ENCODE peak calls at places on chromosomes 12 and 14, in nine cellular contexts. A is GM23248, U is PC-3, T is hepatocyte, I is GM23338, Z is OCI-LY7, E is SK-N-SH, K is neural progenitor cell, G is MM.1S. J is an unnamed sample.

GRCh38 chr12:43964966-43965365 is 129.1 kb downstream of the TMEM117 start:
- DNase-seq in U (no peak), A (peak; percentile 45), Z (no peak), T (no peak), K (no peak), E (no peak), G (no peak), I (no peak), J (no peak)

GRCh38 chr12:132309162-132310086 is 20.0 kb downstream of the GALNT9 start:
- DNase-seq in G (no peak), T (no peak), E (no peak), K (no peak), Z (no peak), U (no peak), I (no peak), A (no peak), J (no peak)

GRCh38 chr14:77474763-77475162 is 16.9 kb downstream of the AHSA1 start:
- DNase-seq in I (no peak), K (no peak), E (no peak), U (no peak), A (no peak), T (no peak), Z (no peak), G (no peak), J (no peak)

GRCh38 chr12:100758083-100758482 is 36.5 kb upstream of the ANO4 start:
- DNase-seq in E (no peak), G (no peak), K (no peak), U (no peak), A (no peak), Z (no peak), I (no peak), T (no peak), J (no peak)

GRCh38 chr12:113647048-113647447 is 175.4 kb upstream of the LHX5 start:
- DNase-seq in Z (peak; percentile 3), K (peak; percentile 53), T (no peak), E (peak; percentile 49), I (peak; percentile 51), A (no peak), U (no peak), G (no peak), J (peak; percentile 8)

GRCh38 chr14:90599748-90600507 is 203.1 kb downstream of the CALM1 start:
- DNase-seq in K (no peak), T (peak; percentile 50), Z (no peak), A (peak; percentile 21), E (no peak), G (no peak), U (peak; percentile 41), I (no peak), J (no peak)

GRCh38 chr14:36975834-36976233 is 196.6 kb downstream of the SLC25A21 start:
- DNase-seq in Z (no peak), U (peak; percentile 56), E (no peak), K (no peak), A (no peak), I (no peak), T (no peak), G (no peak), J (no peak)

GRCh38 chr12:131274061-131274460 is 320.4 kb downstream of the ADGRD1 start:
- DNase-seq in E (no peak), T (no peak), G (no peak), I (no peak), A (no peak), U (no peak), K (no peak), Z (no peak), J (no peak)

GRCh38 chr12:64160718-64161060 is 61.4 kb downstream of the KICS2 start:
- DNase-seq in T (no peak), U (peak; percentile 73), A (peak; percentile 84), G (no peak), I (no peak), E (no peak), K (no peak), Z (no peak), J (no peak)

GRCh38 chr12:124637163-124637562 is 69.8 kb upstream of the NCOR2 start:
- DNase-seq in I (no peak), Z (no peak), T (no peak), K (no peak), A (no peak), E (no peak), U (no peak), G (no peak), J (no peak)

GRCh38 chr14:86221755-86222154 is 691.8 kb downstream of the FLRT2 start:
- DNase-seq in I (peak; percentile 15), U (no peak), K (peak; percentile 2), E (no peak), T (no peak), Z (no peak), A (no peak), G (no peak), J (no peak)

GRCh38 chr12:65192963-65193516 is 23.7 kb downstream of the LEMD3 start:
- DNase-seq in T (no peak), Z (no peak), K (no peak), I (no peak), G (no peak), A (no peak), U (no peak), E (no peak), J (no peak)

GRCh38 chr12:56998981-56999380 is 7.4 kb downstream of the ZBTB39 start:
- DNase-seq in K (no peak), A (no peak), E (no peak), G (peak; percentile 84), I (no peak), U (no peak), Z (no peak), T (no peak), J (no peak)
- TF ChIP-seq EZH2phosphoT487 in K (no peak), A (no peak), E (no peak), G (no peak), I (no peak), U (no peak), Z (no peak), T (no peak), J (no peak)

DNA sequence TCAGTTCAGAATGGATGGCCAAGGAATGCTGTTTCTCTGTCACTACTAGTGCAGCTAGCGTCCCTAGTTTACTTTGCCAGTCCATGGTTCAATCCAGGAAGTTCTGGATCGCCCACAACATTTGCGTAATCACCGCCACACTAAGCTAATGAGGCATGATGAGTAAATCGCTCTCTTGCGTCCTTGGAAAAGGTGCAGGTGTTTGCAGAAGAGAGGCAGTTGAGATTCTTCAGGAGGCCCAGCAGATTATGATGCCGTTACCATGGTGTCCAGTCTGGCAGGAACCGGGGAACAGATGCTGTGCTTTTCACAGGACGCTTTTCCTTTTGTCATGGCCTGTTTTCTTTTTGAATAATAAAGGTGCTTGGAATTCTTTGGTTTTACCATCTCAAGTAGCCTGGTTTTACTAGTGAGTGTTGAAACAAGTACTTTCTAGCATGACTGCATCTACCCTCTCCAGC is 9.0 kb downstream of the TPH2 start:
- DNase-seq in T (peak; percentile 72), A (peak; percentile 79), K (peak; percentile 89), Z (no peak), G (no peak), U (peak; percentile 63), E (no peak), I (peak; percentile 98), J (no peak)
- H3K4me3 ChIP-seq in T (no peak overlapping the region), A (no peak overlapping the region), K (no peak overlapping the region), Z (no peak overlapping the region), G (no peak overlapping the region), U (no peak overlapping the region), E (no peak overlapping the region), I (peak overlapping the region; percentile 5), J (no peak overlapping the region)

GRCh38 chr12:92362785-92363184 is 217.1 kb upstream of the BTG1 start:
- DNase-seq in U (no peak), E (no peak), T (no peak), Z (peak; percentile 85), G (peak; percentile 89), I (no peak), A (no peak), K (no peak), J (no peak)
- TF ChIP-seq EZH2phosphoT487 in U (no peak), E (no peak), T (no peak), Z (no peak), G (no peak), I (no peak), A (no peak), K (no peak), J (no peak)

GRCh38 chr12:91577586-91578539 is 395.2 kb upstream of the DCN start:
- DNase-seq in K (no peak), I (peak; percentile 51), U (peak; percentile 66), Z (peak; percentile 4), G (peak; percentile 46), A (peak; percentile 61), T (peak; percentile 12), E (peak; percentile 16), J (peak; percentile 15)
- H3K4me3 ChIP-seq in K (no peak overlapping the region), I (no peak overlapping the region), U (peak overlapping the region; percentile 66), Z (no peak overlapping the region), G (peak overlapping the region; percentile 51), A (peak overlapping the region; percentile 65), T (no peak overlapping the region), E (peak overlapping the region; percentile 38), J (peak overlapping the region; percentile 27)

GRCh38 chr12:121560392-121561021 is 20.3 kb downstream of the KDM2B start:
- DNase-seq in Z (peak; percentile 42), K (no peak), A (no peak), I (no peak), G (no peak), T (no peak), U (no peak), E (no peak), J (no peak)
- TF ChIP-seq EZH2phosphoT487 in Z (no peak), K (no peak), A (no peak), I (no peak), G (no peak), T (no peak), U (no peak), E (no peak), J (no peak)

DNA sequence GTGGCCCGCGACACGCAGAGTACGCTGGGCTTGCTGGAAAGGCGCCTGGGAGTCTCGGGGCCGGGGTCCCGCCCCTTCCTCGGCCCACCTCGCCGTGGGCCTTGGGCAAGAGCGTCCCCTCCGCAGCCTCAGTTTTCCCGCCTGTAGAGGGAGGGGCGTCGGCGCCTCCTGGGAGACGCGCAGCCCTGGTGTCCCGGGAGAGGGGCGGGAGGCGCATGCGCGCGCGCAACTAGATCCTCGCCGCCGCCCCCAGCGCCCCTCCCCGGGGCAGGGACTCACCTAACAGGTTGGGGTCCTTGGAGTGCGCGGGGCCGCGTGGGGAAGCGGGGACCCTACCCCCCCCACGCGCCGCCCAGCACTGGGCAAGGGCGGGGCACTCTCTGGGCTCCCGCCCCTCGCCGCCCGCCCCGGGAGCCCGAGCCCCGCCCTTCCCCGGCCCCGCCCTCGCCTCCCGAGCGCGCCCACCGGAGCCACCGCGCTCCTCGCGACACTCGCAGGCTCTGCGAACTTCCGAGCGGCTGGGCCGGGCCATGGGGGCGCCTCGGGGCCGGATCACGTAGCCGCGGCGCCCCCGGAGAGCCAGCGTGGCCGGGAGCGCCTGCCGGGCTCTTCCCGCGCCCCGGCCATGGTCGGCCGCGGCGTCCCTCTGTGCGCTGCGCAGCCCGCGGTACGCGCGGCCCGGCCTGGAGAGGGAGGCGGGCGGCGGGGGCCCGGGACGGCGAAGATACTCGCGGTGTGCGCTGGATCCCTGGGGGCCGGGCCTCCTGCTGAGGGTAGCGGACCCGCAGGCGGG is at the start of gene KIF26A:
- DNase-seq in Z (no peak), E (peak; percentile 96), K (peak; percentile 90), G (no peak), A (no peak), I (peak; percentile 75), U (peak; percentile 25), T (peak; percentile 72), J (peak; percentile 51)
- H3K4me3 ChIP-seq in Z (no peak within 1 kb of the TSS), E (peak within 1 kb of the TSS; percentile 51), K (peak within 1 kb of the TSS; percentile 59), G (no peak within 1 kb of the TSS), A (peak within 1 kb of the TSS; percentile 25), I (peak within 1 kb of the TSS; percentile 71), U (peak within 1 kb of the TSS; percentile 63), T (peak within 1 kb of the TSS; percentile 75), J (peak within 1 kb of the TSS; percentile 81)

GRCh38 chr12:49791700-49792099 is 36.5 kb downstream of the NCKAP5L start:
- DNase-seq in G (no peak), T (no peak), U (no peak), E (no peak), I (no peak), K (no peak), Z (no peak), A (no peak), J (no peak)
- TF ChIP-seq EZH2phosphoT487 in G (no peak), T (no peak), U (no peak), E (no peak), I (no peak), K (no peak), Z (no peak), A (no peak), J (no peak)

J was measured in HCT116.